ENCODE peak calls at places on chromosomes 11 and 22, in nine cellular contexts. V is stimulated activated CD8-positive, alpha-beta memory T cell treated with anti-CD3 and anti-CD28 coated beads, Interleukin-15, amount 100 ng/mL, for 1 hour; A is Kasumi-1; J is HT1080; P is HEK293T; C is posterior cingulate gyrus; F is gastrocnemius medialis; N is spleen; W is RWPE1. U is an unnamed sample.

GRCh38 chr11:108368134-108368533 is 99.2 kb downstream of the C11orf65 start:
- DNase-seq in V (no peak), A (no peak), J (no peak), P (no peak), C (no peak), F (no peak), N (no peak), W (no peak), U (no peak)

GRCh38 chr22:36744413-36744765 is 31.5 kb downstream of the IFT27 start:
- DNase-seq in V (no peak), A (no peak), J (no peak), P (no peak), C (no peak), F (no peak), N (no peak), W (no peak), U (no peak)

GRCh38 chr11:92111291-92111690 is 113.3 kb upstream of the FAT3 start:
- DNase-seq in V (no peak), A (no peak), J (no peak), P (no peak), C (no peak), F (no peak), N (no peak), W (no peak), U (no peak)

GRCh38 chr22:46425011-46425410 is 89.5 kb downstream of the TRMU start:
- DNase-seq in V (no peak), A (no peak), J (peak), P (no peak), C (no peak), F (no peak), N (no peak), W (no peak), U (no peak)

GRCh38 chr22:27952091-27952490 is 33.0 kb upstream of the PITPNB start:
- DNase-seq in V (no peak), A (peak), J (peak), P (no peak), C (no peak), F (no peak), N (no peak), W (no peak), U (no peak)

GRCh38 chr11:83220279-83220678 is 26.8 kb downstream of the ANKRD42 start:
- DNase-seq in V (no peak), A (no peak), J (peak), P (no peak), C (no peak), F (no peak), N (no peak), W (peak), U (no peak)

GRCh38 chr11:19995131-19995530 is 165.1 kb downstream of the DBX1 start:
- DNase-seq in V (no peak), A (no peak), J (peak), P (no peak), C (no peak), F (peak), N (no peak), W (peak), U (no peak)

GRCh38 chr11:116696381-116696941 is 76.3 kb downstream of the BUD13 start:
- DNase-seq in V (no peak), A (no peak), J (peak), P (no peak), C (no peak), F (no peak), N (peak), W (no peak), U (no peak)

GRCh38 chr11:46731545-46731944 is 12.5 kb downstream of the F2 start:
- DNase-seq in V (no peak), A (no peak), J (no peak), P (no peak), C (no peak), F (no peak), N (peak), W (no peak), U (no peak)

GRCh38 chr11:117011541-117011908 is 86.7 kb downstream of the SIK3 start:
- DNase-seq in V (no peak), A (no peak), J (no peak), P (no peak), C (no peak), F (no peak), N (no peak), W (no peak), U (no peak)

GRCh38 chr11:84722583-84723108 is 904.5 kb downstream of the DLG2 start:
- DNase-seq in V (no peak), A (peak), J (no peak), P (no peak), C (no peak), F (no peak), N (no peak), W (no peak), U (peak)

GRCh38 chr11:120952503-120953229 is 71.2 kb upstream of the TBCEL start:
- DNase-seq in V (peak), A (peak), J (peak), P (peak), C (peak), F (peak), N (peak), W (peak), U (peak)

GRCh38 chr11:6225896-6226295 is 8.5 kb downstream of the FHIP1B start:
- DNase-seq in V (no peak), A (peak), J (no peak), P (no peak), C (no peak), F (no peak), N (no peak), W (no peak), U (no peak)

GRCh38 chr11:125055107-125055715 is 7.9 kb upstream of the SLC37A2 start:
- DNase-seq in V (no peak), A (no peak), J (no peak), P (no peak), C (no peak), F (no peak), N (no peak), W (no peak), U (no peak)

GRCh38 chr11:64915366-64915887 is 1.6 kb downstream of the ATG2A start:
- DNase-seq in V (no peak), A (no peak), J (no peak), P (no peak), C (no peak), F (no peak), N (no peak), W (no peak), U (no peak)

GRCh38 chr11:57480409-57481137 is 20.2 kb downstream of the RTN4RL2 start:
- DNase-seq in V (peak), A (peak), J (peak), P (peak), C (peak), F (peak), N (peak), W (no peak), U (peak)

GRCh38 chr22:22364207-22364606 is 119.6 kb downstream of the VPREB1 start:
- DNase-seq in V (no peak), A (no peak), J (no peak), P (no peak), C (no peak), F (no peak), N (no peak), W (no peak), U (no peak)

GRCh38 chr22:32684822-32685187 is 116.7 kb upstream of the TIMP3 start:
- DNase-seq in V (no peak), A (no peak), J (peak), P (no peak), C (no peak), F (no peak), N (no peak), W (no peak), U (no peak)